ENCODE peak calls at places on chromosomes 2 and 18, in seven cellular contexts. X is IMR-90, D is HCT116, R is HepG2, T is endothelial cell of umbilical vein, L is H1, A is K562. W is an unnamed sample.

GRCh38 chr2:188291617-188292445 is at the start of gene GULP1:
- DNase-seq in R (peak), L (peak), X (peak), T (peak), D (no peak), A (peak), W (no peak)

GRCh38 chr2:42234056-42234455 is 64.9 kb downstream of the EML4 start:
- DNase-seq in A (no peak), X (peak), D (no peak), L (no peak), R (no peak), T (peak), W (no peak)

GRCh38 chr2:66463206-66463605 is 28.3 kb downstream of the MEIS1 start:
- DNase-seq in D (no peak), A (no peak), R (no peak), X (no peak), T (no peak), L (no peak), W (no peak)

GRCh38 chr2:66962625-66963207 is 434.4 kb upstream of the ETAA1 start:
- DNase-seq in D (no peak), L (no peak), T (no peak), A (no peak), R (no peak), X (no peak), W (no peak)

GRCh38 chr18:74731097-74731496 is 133.4 kb downstream of the ZNF407 start:
- DNase-seq in L (no peak), X (peak), D (no peak), R (no peak), T (peak), A (no peak), W (no peak)

GRCh38 chr2:119756837-119757236 is 2.9 kb upstream of the PTPN4 start:
- DNase-seq in A (no peak), L (no peak), R (peak), T (peak), X (peak), D (peak), W (no peak)

GRCh38 chr2:234702731-234703225 is 205.9 kb upstream of the ARL4C start:
- DNase-seq in X (no peak), L (no peak), T (no peak), R (peak), A (no peak), D (no peak), W (no peak)

GRCh38 chr2:240620859-240621258 is 4.4 kb upstream of the GPR35 start:
- DNase-seq in L (no peak), X (no peak), A (no peak), T (no peak), D (no peak), R (no peak), W (no peak)

GRCh38 chr2:209423562-209424541 is at the start of gene MAP2:
- DNase-seq in R (peak), D (peak), A (peak), X (peak), L (peak), T (peak), W (no peak)

GRCh38 chr2:37925063-37925897 is at the start of gene RMDN2:
- DNase-seq in L (peak), X (peak), R (peak), A (peak), T (peak), D (peak), W (peak)
- TF ChIP-seq POLR2A in L (peak), X (no peak), R (peak), A (peak), T (peak), D (peak), W (peak)

GRCh38 chr2:190598621-190599020 is 50.3 kb upstream of the NAB1 start:
- DNase-seq in A (no peak), R (no peak), L (no peak), T (no peak), D (no peak), X (no peak), W (no peak)
- H2AFZ ChIP-seq in A (no peak), R (no peak), L (no peak), T (no peak), D (no peak), X (no peak), W (no peak)

GRCh38 chr2:74503506-74504475 is 3.7 kb downstream of the PCGF1 start:
- DNase-seq in L (peak), T (peak), D (no peak), R (no peak), A (no peak), X (no peak), W (no peak)

GRCh38 chr2:74502147-74502719 is 2.8 kb upstream of the LBX2 start:
- DNase-seq in A (peak), X (no peak), L (peak), D (no peak), T (no peak), R (peak), W (no peak)

GRCh38 chr2:74504591-74504990 is 2.9 kb downstream of the PCGF1 start:
- DNase-seq in D (no peak), L (no peak), A (no peak), T (no peak), R (no peak), X (no peak), W (no peak)

GRCh38 chr2:74501335-74502071 is 2.1 kb upstream of the LBX2 start:
- DNase-seq in D (no peak), T (no peak), L (no peak), R (peak), A (peak), X (no peak), W (no peak)

DNA sequence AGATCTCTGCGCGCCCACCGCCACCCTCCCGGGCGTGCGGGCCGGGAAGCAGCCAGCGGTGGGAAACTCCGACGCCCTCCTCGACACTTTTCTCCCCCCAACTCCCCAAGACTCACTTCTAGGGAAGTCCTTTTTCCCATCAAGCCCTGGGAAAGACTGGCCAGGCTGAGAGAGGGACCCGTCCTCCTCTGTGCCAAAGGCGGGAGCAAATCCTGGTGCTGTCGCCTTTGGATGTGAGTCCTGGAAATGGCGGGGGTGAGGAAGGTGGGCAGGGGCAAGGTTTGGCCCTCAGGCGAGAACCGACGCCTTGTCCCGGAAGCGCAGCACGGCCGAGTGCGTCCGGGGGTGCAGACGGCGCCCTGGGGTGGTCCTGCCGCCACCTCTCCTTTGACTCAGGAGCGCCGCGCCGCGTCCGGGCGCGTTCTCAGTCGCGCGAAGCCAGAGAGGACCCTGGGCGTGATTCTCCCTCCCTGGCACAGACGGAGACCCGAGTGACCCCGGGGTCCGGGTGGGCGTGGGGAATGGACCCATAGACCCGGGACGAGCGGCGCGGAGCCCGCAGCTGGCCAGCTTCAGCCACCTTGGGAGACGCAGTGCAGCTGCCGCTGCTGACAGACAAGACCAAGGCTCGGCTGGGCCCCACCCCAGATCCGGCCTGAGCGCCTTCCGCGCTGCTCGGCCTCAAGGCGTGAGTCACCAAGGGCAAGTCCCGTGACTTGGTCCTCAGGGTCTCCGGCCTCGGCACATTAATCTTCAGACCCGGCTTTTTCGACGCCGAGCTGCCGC is 3.5 kb upstream of the LBX2 start:
- DNase-seq in A (peak), L (peak), T (peak), X (peak), D (peak), R (peak), W (no peak)
- TF ChIP-seq POLR2A in A (peak), L (no peak), T (peak), X (peak), D (peak), R (no peak), W (peak)

DNA sequence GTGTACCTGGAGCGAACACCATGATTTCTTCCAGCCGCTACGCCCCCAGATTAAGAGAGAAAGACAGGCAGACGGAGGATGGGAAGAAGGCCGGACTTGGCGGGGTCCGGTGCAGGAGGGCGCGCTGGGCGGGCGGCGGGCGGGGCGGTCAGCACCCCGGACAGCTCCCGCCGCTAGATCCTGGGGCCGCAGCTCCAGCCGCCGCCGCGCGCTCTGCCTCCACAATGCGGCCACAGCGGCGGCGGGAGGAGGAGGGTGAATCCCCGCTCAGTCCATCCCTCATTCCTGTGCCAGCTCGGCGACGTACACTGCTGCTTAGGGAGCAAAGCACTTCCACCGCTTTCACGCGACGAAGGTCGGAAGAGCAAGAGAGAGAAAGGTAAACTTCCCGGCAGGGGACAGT is at the start of gene AKAIN1:
- DNase-seq in A (peak), R (peak), D (no peak), X (peak), T (peak), L (peak), W (no peak)
- H2AFZ ChIP-seq in A (no peak), R (no peak), D (no peak), X (peak), T (no peak), L (peak), W (no peak)

GRCh38 chr2:109393211-109393610 is 220.6 kb downstream of the SEPTIN10 start:
- DNase-seq in D (no peak), L (no peak), A (no peak), R (no peak), X (no peak), T (no peak), W (no peak)
- TF ChIP-seq POLR2A in D (no peak), L (no peak), A (no peak), R (no peak), X (no peak), T (no peak), W (no peak)

GRCh38 chr2:54107903-54108615 is 7.4 kb upstream of the ACYP2 start:
- DNase-seq in T (no peak), A (no peak), L (no peak), D (no peak), R (no peak), X (no peak), W (no peak)

GRCh38 chr2:54107455-54107764 is 8.0 kb upstream of the ACYP2 start:
- DNase-seq in L (no peak), X (no peak), D (no peak), A (no peak), R (no peak), T (no peak), W (no peak)

GRCh38 chr2:54109848-54110247 is 5.6 kb upstream of the ACYP2 start:
- DNase-seq in D (no peak), A (no peak), T (no peak), L (no peak), X (no peak), R (no peak), W (no peak)

GRCh38 chr2:54103454-54104314 is 11.7 kb upstream of the ACYP2 start:
- DNase-seq in L (no peak), D (peak), R (peak), T (peak), A (no peak), X (peak), W (no peak)

GRCh38 chr2:54106631-54107454 is 8.6 kb upstream of the ACYP2 start:
- DNase-seq in R (peak), A (peak), D (peak), T (peak), X (peak), L (no peak), W (no peak)
- H2AFZ ChIP-seq in R (peak), A (peak), D (no peak), T (no peak), X (no peak), L (no peak), W (no peak)

GRCh38 chr2:3379647-3380534 is at the start of gene TRAPPC12:
- DNase-seq in L (peak), T (peak), R (peak), D (peak), X (peak), A (peak), W (peak)
- TF ChIP-seq POLR2A in L (peak), T (peak), R (peak), D (peak), X (peak), A (peak), W (peak)